ENCODE peak calls at places on chromosomes 11 and 22, in five cellular contexts. One of them, this sample, is unnamed.

GRCh38 chr11:116357769-116358544 is 414.8 kb downstream of the BUD13 start:
- DNase-seq in ELR: no peak
- DNase-seq in progenitor cell of endocrine pancreas: peak
- DNase-seq in left ventricle myocardium superior: peak
- DNase-seq in mucosa of gallbladder: no peak
- DNase-seq in this sample: no peak

GRCh38 chr11:46346886-46347636 is at the start of gene DGKZ:
- DNase-seq in ELR: peak
- DNase-seq in progenitor cell of endocrine pancreas: peak
- DNase-seq in left ventricle myocardium superior: peak
- DNase-seq in mucosa of gallbladder: peak
- DNase-seq in this sample: peak

GRCh38 chr11:11584446-11584810 is 37.4 kb downstream of the GALNT18 start:
- DNase-seq in ELR: peak
- DNase-seq in progenitor cell of endocrine pancreas: no peak
- DNase-seq in left ventricle myocardium superior: no peak
- DNase-seq in mucosa of gallbladder: no peak
- DNase-seq in this sample: peak

GRCh38 chr11:121494355-121495099 is 41.8 kb upstream of the SORL1-AS1 start:
- DNase-seq in ELR: no peak
- DNase-seq in progenitor cell of endocrine pancreas: no peak
- DNase-seq in left ventricle myocardium superior: no peak
- DNase-seq in mucosa of gallbladder: no peak
- DNase-seq in this sample: no peak

GRCh38 chr11:35066783-35067476 is 72.0 kb upstream of the CD44 start:
- DNase-seq in ELR: no peak
- DNase-seq in progenitor cell of endocrine pancreas: no peak
- DNase-seq in left ventricle myocardium superior: no peak
- DNase-seq in mucosa of gallbladder: no peak
- DNase-seq in this sample: no peak

GRCh38 chr22:17912942-17913704 is 111.2 kb downstream of the MICAL3 start:
- DNase-seq in ELR: peak
- DNase-seq in progenitor cell of endocrine pancreas: no peak
- DNase-seq in left ventricle myocardium superior: no peak
- DNase-seq in mucosa of gallbladder: no peak
- DNase-seq in this sample: no peak

GRCh38 chr11:126345759-126346585 is 9.5 kb upstream of the ST3GAL4 start:
- DNase-seq in ELR: peak
- DNase-seq in progenitor cell of endocrine pancreas: no peak
- DNase-seq in left ventricle myocardium superior: peak
- DNase-seq in mucosa of gallbladder: peak
- DNase-seq in this sample: peak

GRCh38 chr11:111718436-111719325 is 47.5 kb downstream of the PPP2R1B start:
- DNase-seq in ELR: peak
- DNase-seq in progenitor cell of endocrine pancreas: no peak
- DNase-seq in left ventricle myocardium superior: no peak
- DNase-seq in mucosa of gallbladder: no peak
- DNase-seq in this sample: peak

GRCh38 chr11:35811783-35812182 is 132.1 kb upstream of the LDLRAD3 start:
- DNase-seq in ELR: no peak
- DNase-seq in progenitor cell of endocrine pancreas: no peak
- DNase-seq in left ventricle myocardium superior: no peak
- DNase-seq in mucosa of gallbladder: peak
- DNase-seq in this sample: no peak

GRCh38 chr11:123314972-123315371 is 115.1 kb upstream of the GRAMD1B start:
- DNase-seq in ELR: no peak
- DNase-seq in progenitor cell of endocrine pancreas: no peak
- DNase-seq in left ventricle myocardium superior: peak
- DNase-seq in mucosa of gallbladder: no peak
- DNase-seq in this sample: no peak

GRCh38 chr11:115760921-115761320 is 256.7 kb upstream of the CADM1 start:
- DNase-seq in ELR: no peak
- DNase-seq in progenitor cell of endocrine pancreas: no peak
- DNase-seq in left ventricle myocardium superior: no peak
- DNase-seq in mucosa of gallbladder: no peak
- DNase-seq in this sample: no peak

GRCh38 chr11:116104480-116105174 is 600.4 kb upstream of the CADM1 start:
- DNase-seq in ELR: no peak
- DNase-seq in progenitor cell of endocrine pancreas: no peak
- DNase-seq in left ventricle myocardium superior: no peak
- DNase-seq in mucosa of gallbladder: no peak
- DNase-seq in this sample: no peak

GRCh38 chr22:17230239-17230638 is 11.0 kb upstream of the ADA2 start:
- DNase-seq in ELR: no peak
- DNase-seq in progenitor cell of endocrine pancreas: no peak
- DNase-seq in left ventricle myocardium superior: no peak
- DNase-seq in mucosa of gallbladder: no peak
- DNase-seq in this sample: no peak

GRCh38 chr22:50228366-50228765 is 16.5 kb downstream of the TUBGCP6 start:
- DNase-seq in ELR: no peak
- DNase-seq in progenitor cell of endocrine pancreas: no peak
- DNase-seq in left ventricle myocardium superior: no peak
- DNase-seq in mucosa of gallbladder: no peak
- DNase-seq in this sample: no peak

GRCh38 chr11:126561327-126561893 is 205.9 kb downstream of the ST3GAL4 start:
- DNase-seq in ELR: peak
- DNase-seq in progenitor cell of endocrine pancreas: peak
- DNase-seq in left ventricle myocardium superior: no peak
- DNase-seq in mucosa of gallbladder: peak
- DNase-seq in this sample: peak

GRCh38 chr11:30585892-30586250 is 282 bp downstream of the MPPED2 start:
- DNase-seq in ELR: no peak
- DNase-seq in progenitor cell of endocrine pancreas: no peak
- DNase-seq in left ventricle myocardium superior: peak
- DNase-seq in mucosa of gallbladder: peak
- DNase-seq in this sample: peak

GRCh38 chr11:65042899-65043298 is 1.9 kb downstream of the SAC3D1 start:
- DNase-seq in ELR: no peak
- DNase-seq in progenitor cell of endocrine pancreas: no peak
- DNase-seq in left ventricle myocardium superior: no peak
- DNase-seq in mucosa of gallbladder: no peak
- DNase-seq in this sample: no peak

GRCh38 chr22:34946339-34946985 is 119.5 kb upstream of the ISX start:
- DNase-seq in ELR: no peak
- DNase-seq in progenitor cell of endocrine pancreas: no peak
- DNase-seq in left ventricle myocardium superior: no peak
- DNase-seq in mucosa of gallbladder: no peak
- DNase-seq in this sample: peak

This sample was measured in kidney tubule cell.